ENCODE peak calls at places on chromosomes 3 and 15, in six cellular contexts. V, B, P, G, W and M are unnamed samples.
A peak's percentile ranks its signal among the peaks of the same experiment; 100 is the strongest.

GRCh38 chr3:40615916-40616315 is 91.2 kb downstream of the ZNF621 start:
- DNase-seq in V (no peak), B (no peak), P (no peak), G (no peak), W (no peak), M (no peak)

GRCh38 chr3:17258823-17259436 is 374.2 kb downstream of the PLCL2 start:
- DNase-seq in V (no peak), B (no peak), P (no peak), G (peak; percentile 12), W (peak; percentile 65), M (peak; percentile 3)

GRCh38 chr15:28982886-28983285 is 97.1 kb downstream of the APBA2 start:
- DNase-seq in V (no peak), B (no peak), P (no peak), G (no peak), W (no peak), M (no peak)

GRCh38 chr15:52728899-52729298 is 49.7 kb upstream of the ATOSA start:
- DNase-seq in V (no peak), B (no peak), P (no peak), G (peak; percentile 77), W (no peak), M (no peak)

GRCh38 chr3:183369626-183370025 is 58.8 kb downstream of the MCF2L2 start:
- DNase-seq in V (no peak), B (no peak), P (no peak), G (peak; percentile 34), W (peak; percentile 49), M (no peak)

GRCh38 chr3:12353796-12354505 is 65.1 kb downstream of the PPARG start:
- DNase-seq in V (no peak), B (no peak), P (no peak), G (no peak), W (peak; percentile 55), M (no peak)

GRCh38 chr3:160885791-160886286 is 129.8 kb downstream of the PPM1L start:
- DNase-seq in V (no peak), B (no peak), P (peak; percentile 50), G (no peak), W (peak; percentile 77), M (no peak)

GRCh38 chr3:97971679-97972567 is at the start of gene RIOX2:
- DNase-seq in V (peak; percentile 24), B (peak; percentile 49), P (peak; percentile 91), G (peak; percentile 74), W (peak; percentile 82), M (peak; percentile 74)

GRCh38 chr15:58873267-58873666 is 60.2 kb downstream of the SLTM start:
- DNase-seq in V (no peak), B (no peak), P (no peak), G (peak; percentile 71), W (no peak), M (no peak)

GRCh38 chr3:131655076-131655685 is 152.4 kb upstream of the MRPL3 start:
- DNase-seq in V (no peak), B (no peak), P (no peak), G (peak; percentile 71), W (no peak), M (no peak)

GRCh38 chr3:36496734-36497133 is 116.4 kb downstream of the STAC start:
- DNase-seq in V (no peak), B (no peak), P (no peak), G (peak; percentile 27), W (peak; percentile 71), M (no peak)

GRCh38 chr3:52877085-52877484 is 20.3 kb downstream of the STIMATE start:
- DNase-seq in V (no peak), B (no peak), P (no peak), G (no peak), W (no peak), M (no peak)

GRCh38 chr3:52299815-52300611 is 12.4 kb downstream of the GLYCTK start:
- DNase-seq in V (no peak), B (no peak), P (peak; percentile 64), G (peak; percentile 29), W (peak; percentile 98), M (no peak)

GRCh38 chr3:171476532-171477102 is 16.4 kb upstream of the TNIK start:
- DNase-seq in V (no peak), B (no peak), P (no peak), G (no peak), W (no peak), M (no peak)

GRCh38 chr15:56739964-56740640 is 6.8 kb upstream of the ZNF280D start:
- DNase-seq in V (no peak), B (no peak), P (no peak), G (peak; percentile 6), W (peak; percentile 78), M (no peak)

GRCh38 chr3:94616833-94617232 is 554.0 kb downstream of the NSUN3 start:
- DNase-seq in V (no peak), B (no peak), P (no peak), G (peak; percentile 37), W (no peak), M (no peak)

GRCh38 chr15:28861031-28861534 is 12.6 kb upstream of the GOLGA6L7 start:
- DNase-seq in V (no peak), B (no peak), P (no peak), G (no peak), W (no peak), M (no peak)

GRCh38 chr3:144921710-144922109 is 950.1 kb downstream of the DIPK2A start:
- DNase-seq in V (no peak), B (no peak), P (no peak), G (no peak), W (no peak), M (no peak)

GRCh38 chr15:89496155-89497098 is at the start of gene RHCG:
- DNase-seq in V (no peak), B (peak; percentile 8), P (no peak), G (peak; percentile 57), W (no peak), M (peak; percentile 83)

GRCh38 chr15:100338971-100339444 is 2.8 kb downstream of the ADAMTS17 start:
- DNase-seq in V (no peak), B (peak; percentile 39), P (no peak), G (peak; percentile 70), W (peak; percentile 46), M (peak; percentile 69)

GRCh38 chr3:24069045-24069444 is 124.0 kb downstream of the NR1D2 start:
- DNase-seq in V (no peak), B (peak; percentile 32), P (no peak), G (no peak), W (peak; percentile 37), M (peak; percentile 12)

GRCh38 chr15:99343836-99344551 is 92.7 kb downstream of the LRRC28 start:
- DNase-seq in V (no peak), B (no peak), P (no peak), G (no peak), W (no peak), M (peak; percentile 18)

GRCh38 chr3:61733866-61734265 is 172.5 kb downstream of the PTPRG start:
- DNase-seq in V (no peak), B (no peak), P (no peak), G (no peak), W (no peak), M (no peak)

GRCh38 chr3:170483485-170484262 is 65.0 kb downstream of the CLDN11 start:
- DNase-seq in V (no peak), B (no peak), P (no peak), G (no peak), W (no peak), M (peak; percentile 20)

GRCh38 chr3:13878711-13879101 is 1.2 kb downstream of the WNT7A start:
- DNase-seq in V (no peak), B (no peak), P (no peak), G (no peak), W (no peak), M (peak; percentile 49)

GRCh38 chr15:59283717-59284336 is 77.2 kb downstream of the LDHAL6B start:
- DNase-seq in V (no peak), B (no peak), P (no peak), G (peak; percentile 97), W (no peak), M (peak; percentile 97)

GRCh38 chr3:145550522-145550921 is 610.5 kb downstream of the PLOD2 start:
- DNase-seq in V (no peak), B (no peak), P (no peak), G (no peak), W (no peak), M (no peak)

GRCh38 chr3:13638927-13639326 is 90.0 kb downstream of the FBLN2 start:
- DNase-seq in V (no peak), B (no peak), P (no peak), G (peak; percentile 84), W (no peak), M (no peak)

GRCh38 chr15:62415498-62415897 is 250.4 kb upstream of the C2CD4B start:
- DNase-seq in V (no peak), B (no peak), P (no peak), G (no peak), W (no peak), M (no peak)